ENCODE peak calls at places on chromosomes 13 and 19, in eight cellular contexts. One of them, this sample, is unnamed.

GRCh38 chr19:6086081-6086858 is 24.0 kb downstream of the RFX2 start:
- DNase-seq in AG10803: peak
- DNase-seq in fibroblast of pulmonary artery: peak
- DNase-seq in SK-N-SH: no peak
- DNase-seq in heart left ventricle: no peak
- DNase-seq in epithelial cell of esophagus: peak
- DNase-seq in RWPE1: peak
- DNase-seq in BE2C: no peak
- DNase-seq in this sample: no peak

GRCh38 chr19:10419646-10420443 is 493 bp upstream of the PDE4A start:
- DNase-seq in AG10803: no peak
- DNase-seq in fibroblast of pulmonary artery: peak
- DNase-seq in SK-N-SH: peak
- DNase-seq in heart left ventricle: no peak
- DNase-seq in epithelial cell of esophagus: peak
- DNase-seq in RWPE1: no peak
- DNase-seq in BE2C: peak
- DNase-seq in this sample: no peak

GRCh38 chr19:2166741-2167738 is 3.3 kb downstream of the DOT1L start:
- DNase-seq in AG10803: peak
- DNase-seq in fibroblast of pulmonary artery: peak
- DNase-seq in SK-N-SH: peak
- DNase-seq in heart left ventricle: peak
- DNase-seq in epithelial cell of esophagus: peak
- DNase-seq in RWPE1: no peak
- DNase-seq in BE2C: peak
- DNase-seq in this sample: peak

GRCh38 chr19:46606681-46607440 is 5.7 kb downstream of the CALM3 start:
- DNase-seq in AG10803: no peak
- DNase-seq in fibroblast of pulmonary artery: no peak
- DNase-seq in SK-N-SH: peak
- DNase-seq in heart left ventricle: no peak
- DNase-seq in epithelial cell of esophagus: peak
- DNase-seq in RWPE1: no peak
- DNase-seq in BE2C: no peak
- DNase-seq in this sample: no peak

GRCh38 chr19:28377077-28377476 is 835.9 kb downstream of the UQCRFS1 start:
- DNase-seq in AG10803: no peak
- DNase-seq in fibroblast of pulmonary artery: peak
- DNase-seq in SK-N-SH: no peak
- DNase-seq in heart left ventricle: no peak
- DNase-seq in epithelial cell of esophagus: no peak
- DNase-seq in RWPE1: no peak
- DNase-seq in BE2C: no peak
- DNase-seq in this sample: no peak

GRCh38 chr13:46146898-46147297 is 35.1 kb downstream of the LCP1 start:
- DNase-seq in AG10803: peak
- DNase-seq in fibroblast of pulmonary artery: peak
- DNase-seq in SK-N-SH: peak
- DNase-seq in heart left ventricle: no peak
- DNase-seq in epithelial cell of esophagus: peak
- DNase-seq in RWPE1: peak
- DNase-seq in BE2C: peak
- DNase-seq in this sample: no peak

GRCh38 chr19:46602392-46603194 is 1.5 kb downstream of the CALM3 start:
- DNase-seq in AG10803: no peak
- DNase-seq in fibroblast of pulmonary artery: no peak
- DNase-seq in SK-N-SH: peak
- DNase-seq in heart left ventricle: no peak
- DNase-seq in epithelial cell of esophagus: no peak
- DNase-seq in RWPE1: no peak
- DNase-seq in BE2C: peak
- DNase-seq in this sample: no peak

GRCh38 chr19:33686687-33687541 is 65.2 kb downstream of the CHST8 start:
- DNase-seq in AG10803: no peak
- DNase-seq in fibroblast of pulmonary artery: no peak
- DNase-seq in SK-N-SH: peak
- DNase-seq in heart left ventricle: no peak
- DNase-seq in epithelial cell of esophagus: no peak
- DNase-seq in RWPE1: no peak
- DNase-seq in BE2C: no peak
- DNase-seq in this sample: peak

GRCh38 chr13:35514801-35515502 is 38.5 kb upstream of the MAB21L1 start:
- DNase-seq in AG10803: no peak
- DNase-seq in fibroblast of pulmonary artery: no peak
- DNase-seq in SK-N-SH: no peak
- DNase-seq in heart left ventricle: no peak
- DNase-seq in epithelial cell of esophagus: no peak
- DNase-seq in RWPE1: no peak
- DNase-seq in BE2C: no peak
- DNase-seq in this sample: no peak

GRCh38 chr19:37303591-37304171 is 67.2 kb upstream of the ZNF527 start:
- DNase-seq in AG10803: no peak
- DNase-seq in fibroblast of pulmonary artery: no peak
- DNase-seq in SK-N-SH: peak
- DNase-seq in heart left ventricle: no peak
- DNase-seq in epithelial cell of esophagus: no peak
- DNase-seq in RWPE1: no peak
- DNase-seq in BE2C: peak
- DNase-seq in this sample: no peak

GRCh38 chr19:39870171-39870971 is 24.2 kb upstream of the FBL start:
- DNase-seq in AG10803: no peak
- DNase-seq in fibroblast of pulmonary artery: no peak
- DNase-seq in SK-N-SH: no peak
- DNase-seq in heart left ventricle: no peak
- DNase-seq in epithelial cell of esophagus: no peak
- DNase-seq in RWPE1: no peak
- DNase-seq in BE2C: no peak
- DNase-seq in this sample: no peak

GRCh38 chr19:14419038-14419813 is at the start of gene DDX39A:
- DNase-seq in AG10803: peak
- DNase-seq in fibroblast of pulmonary artery: peak
- DNase-seq in SK-N-SH: peak
- DNase-seq in heart left ventricle: peak
- DNase-seq in epithelial cell of esophagus: peak
- DNase-seq in RWPE1: peak
- DNase-seq in BE2C: peak
- DNase-seq in this sample: peak

GRCh38 chr13:74406439-74406838 is 272.2 kb upstream of the KLF12 start:
- DNase-seq in AG10803: peak
- DNase-seq in fibroblast of pulmonary artery: no peak
- DNase-seq in SK-N-SH: no peak
- DNase-seq in heart left ventricle: no peak
- DNase-seq in epithelial cell of esophagus: no peak
- DNase-seq in RWPE1: no peak
- DNase-seq in BE2C: no peak
- DNase-seq in this sample: no peak

GRCh38 chr19:10338940-10339339 is 484 bp downstream of the ICAM3 start:
- DNase-seq in AG10803: no peak
- DNase-seq in fibroblast of pulmonary artery: no peak
- DNase-seq in SK-N-SH: no peak
- DNase-seq in heart left ventricle: no peak
- DNase-seq in epithelial cell of esophagus: no peak
- DNase-seq in RWPE1: no peak
- DNase-seq in BE2C: no peak
- DNase-seq in this sample: no peak

GRCh38 chr13:113086031-113086750 is 19.4 kb upstream of the F7 start:
- DNase-seq in AG10803: no peak
- DNase-seq in fibroblast of pulmonary artery: peak
- DNase-seq in SK-N-SH: no peak
- DNase-seq in heart left ventricle: no peak
- DNase-seq in epithelial cell of esophagus: no peak
- DNase-seq in RWPE1: no peak
- DNase-seq in BE2C: no peak
- DNase-seq in this sample: no peak

GRCh38 chr13:113083022-113083373 is 22.6 kb upstream of the F7 start:
- DNase-seq in AG10803: no peak
- DNase-seq in fibroblast of pulmonary artery: no peak
- DNase-seq in SK-N-SH: no peak
- DNase-seq in heart left ventricle: no peak
- DNase-seq in epithelial cell of esophagus: no peak
- DNase-seq in RWPE1: no peak
- DNase-seq in BE2C: no peak
- DNase-seq in this sample: no peak

GRCh38 chr13:113083402-113084061 is 22.1 kb upstream of the F7 start:
- DNase-seq in AG10803: peak
- DNase-seq in fibroblast of pulmonary artery: peak
- DNase-seq in SK-N-SH: no peak
- DNase-seq in heart left ventricle: peak
- DNase-seq in epithelial cell of esophagus: peak
- DNase-seq in RWPE1: peak
- DNase-seq in BE2C: peak
- DNase-seq in this sample: no peak

GRCh38 chr13:113084943-113085540 is 20.5 kb upstream of the F7 start:
- DNase-seq in AG10803: no peak
- DNase-seq in fibroblast of pulmonary artery: no peak
- DNase-seq in SK-N-SH: no peak
- DNase-seq in heart left ventricle: no peak
- DNase-seq in epithelial cell of esophagus: no peak
- DNase-seq in RWPE1: no peak
- DNase-seq in BE2C: no peak
- DNase-seq in this sample: no peak

DNA sequence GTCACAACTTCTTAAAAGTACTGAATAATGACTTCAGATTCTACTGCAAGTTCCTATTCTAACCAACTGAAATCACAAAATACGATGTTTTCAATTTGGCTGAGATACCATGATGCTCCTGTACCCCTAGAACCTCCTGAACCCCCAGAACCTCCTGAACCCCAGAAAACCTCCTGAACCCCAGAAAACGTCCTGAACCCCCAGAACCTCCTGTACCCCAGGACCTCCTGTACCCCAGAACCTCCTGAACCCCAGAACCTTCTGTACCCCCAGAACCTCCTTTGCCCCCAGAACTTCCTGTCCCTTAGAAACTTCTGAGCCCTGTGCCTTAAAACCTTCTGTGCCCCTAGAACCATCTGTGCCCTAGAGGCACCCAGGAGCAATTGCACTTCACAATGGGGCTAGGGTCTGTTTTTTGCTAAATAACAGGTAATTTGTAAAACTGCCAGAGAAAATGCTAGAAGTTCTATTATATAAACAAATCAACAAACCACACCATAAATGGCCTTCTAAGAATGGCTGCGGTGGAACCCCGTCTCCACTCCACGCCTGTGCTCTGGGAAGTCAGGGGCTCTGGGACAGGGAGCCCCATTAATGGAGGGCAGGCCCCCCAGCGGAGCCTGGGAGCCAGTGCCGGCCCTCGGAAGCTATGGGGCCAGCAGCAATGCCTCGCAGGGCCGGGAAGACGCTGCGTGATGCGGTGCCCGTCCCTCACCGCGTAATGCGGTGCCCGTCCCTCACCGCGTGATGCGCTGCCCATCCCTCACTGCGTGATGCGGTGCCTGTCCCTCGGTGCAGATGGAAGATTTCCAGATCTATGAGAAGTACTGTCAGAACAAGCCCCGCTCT is 21.3 kb upstream of the F7 start:
- DNase-seq in AG10803: no peak
- DNase-seq in fibroblast of pulmonary artery: no peak
- DNase-seq in SK-N-SH: no peak
- DNase-seq in heart left ventricle: no peak
- DNase-seq in epithelial cell of esophagus: no peak
- DNase-seq in RWPE1: no peak
- DNase-seq in BE2C: no peak
- DNase-seq in this sample: no peak
- TF ChIP-seq CTCF in AG10803: peak
- TF ChIP-seq CTCF in fibroblast of pulmonary artery: peak
- TF ChIP-seq CTCF in SK-N-SH: no peak
- TF ChIP-seq CTCF in heart left ventricle: no peak
- TF ChIP-seq CTCF in epithelial cell of esophagus: no peak
- TF ChIP-seq CTCF in RWPE1: no peak
- TF ChIP-seq CTCF in BE2C: peak
- TF ChIP-seq CTCF in this sample: no peak

DNA sequence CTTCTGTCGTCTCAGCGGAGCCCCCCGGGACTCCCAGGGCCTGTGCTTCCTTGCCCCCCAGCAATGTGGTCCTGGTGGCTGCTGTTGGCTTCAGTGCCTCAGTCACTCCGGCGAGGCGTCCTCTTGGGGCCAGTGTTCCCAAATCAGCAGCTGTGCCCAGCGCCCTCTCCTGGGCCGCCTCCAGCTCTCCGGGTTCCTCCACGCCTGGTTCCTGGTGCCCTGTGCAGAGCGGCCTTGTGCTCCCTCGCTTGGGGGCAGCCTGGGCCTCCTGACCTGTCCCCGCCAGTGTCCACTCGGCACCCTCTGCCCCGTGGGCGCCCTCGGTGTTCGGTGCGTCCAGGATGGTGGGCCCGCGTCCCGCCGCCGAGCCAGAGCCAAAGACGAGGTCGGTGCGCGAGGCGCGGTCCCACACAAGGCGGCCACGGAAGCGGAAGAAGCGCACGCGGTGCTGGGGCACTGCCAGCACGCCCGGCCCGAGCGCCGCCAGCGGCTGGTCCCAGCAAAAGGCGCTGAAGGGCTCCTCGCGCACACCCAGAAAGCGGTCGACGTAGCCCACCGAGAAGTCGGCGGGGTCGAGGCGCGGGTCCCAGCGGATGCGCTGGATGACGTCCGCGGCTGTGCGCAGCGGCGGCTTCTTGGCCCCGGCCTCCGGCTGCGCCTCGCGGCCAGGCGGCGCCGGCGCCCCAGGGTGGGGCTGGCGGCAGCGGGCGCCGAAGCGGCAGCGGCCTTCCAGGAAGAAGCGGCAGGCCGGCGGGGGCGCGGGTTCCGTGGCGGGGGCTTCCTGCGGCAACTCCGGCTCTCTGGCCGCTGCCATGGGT is 656 bp downstream of the LENG9 start:
- DNase-seq in AG10803: peak
- DNase-seq in fibroblast of pulmonary artery: peak
- DNase-seq in SK-N-SH: peak
- DNase-seq in heart left ventricle: peak
- DNase-seq in epithelial cell of esophagus: peak
- DNase-seq in RWPE1: no peak
- DNase-seq in BE2C: peak
- DNase-seq in this sample: no peak
- TF ChIP-seq CTCF in AG10803: peak
- TF ChIP-seq CTCF in fibroblast of pulmonary artery: peak
- TF ChIP-seq CTCF in SK-N-SH: no peak
- TF ChIP-seq CTCF in heart left ventricle: peak
- TF ChIP-seq CTCF in epithelial cell of esophagus: peak
- TF ChIP-seq CTCF in RWPE1: peak
- TF ChIP-seq CTCF in BE2C: peak
- TF ChIP-seq CTCF in this sample: no peak

DNA sequence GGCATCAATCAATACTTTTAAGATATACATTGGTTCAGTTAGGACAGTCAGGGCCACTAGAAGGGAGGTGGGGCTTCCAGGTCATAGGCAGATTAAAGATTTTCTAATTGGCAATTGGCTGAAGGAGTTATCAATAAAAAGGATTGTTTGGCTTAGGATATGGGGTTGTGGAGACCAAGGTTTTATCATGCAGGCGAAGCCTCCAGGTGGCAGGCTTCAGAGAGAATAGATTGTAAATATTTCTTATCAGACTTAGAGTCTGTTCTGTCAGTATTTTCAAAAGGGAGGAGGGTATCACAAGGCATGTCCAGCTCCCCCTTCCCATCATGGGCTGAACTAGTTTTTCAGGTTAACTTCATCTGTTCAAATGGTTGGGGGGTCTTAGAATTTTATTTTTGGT is 77.4 kb upstream of the FARP1 start:
- DNase-seq in AG10803: no peak
- DNase-seq in fibroblast of pulmonary artery: no peak
- DNase-seq in SK-N-SH: no peak
- DNase-seq in heart left ventricle: no peak
- DNase-seq in epithelial cell of esophagus: no peak
- DNase-seq in RWPE1: no peak
- DNase-seq in BE2C: no peak
- DNase-seq in this sample: no peak
- TF ChIP-seq CTCF in AG10803: no peak
- TF ChIP-seq CTCF in fibroblast of pulmonary artery: no peak
- TF ChIP-seq CTCF in SK-N-SH: no peak
- TF ChIP-seq CTCF in heart left ventricle: no peak
- TF ChIP-seq CTCF in epithelial cell of esophagus: no peak
- TF ChIP-seq CTCF in RWPE1: no peak
- TF ChIP-seq CTCF in BE2C: no peak
- TF ChIP-seq CTCF in this sample: no peak

GRCh38 chr19:41893899-41894298 is 10.9 kb downstream of the ARHGEF1 start:
- DNase-seq in AG10803: no peak
- DNase-seq in fibroblast of pulmonary artery: no peak
- DNase-seq in SK-N-SH: no peak
- DNase-seq in heart left ventricle: no peak
- DNase-seq in epithelial cell of esophagus: no peak
- DNase-seq in RWPE1: no peak
- DNase-seq in BE2C: no peak
- DNase-seq in this sample: no peak
- TF ChIP-seq CTCF in AG10803: no peak
- TF ChIP-seq CTCF in fibroblast of pulmonary artery: peak
- TF ChIP-seq CTCF in SK-N-SH: no peak
- TF ChIP-seq CTCF in heart left ventricle: no peak
- TF ChIP-seq CTCF in epithelial cell of esophagus: no peak
- TF ChIP-seq CTCF in RWPE1: no peak
- TF ChIP-seq CTCF in BE2C: peak
- TF ChIP-seq CTCF in this sample: no peak

This sample was measured in omental fat pad.